ENCODE peak calls at places on chromosomes 4 and X, in nine cellular contexts. V is mammary epithelial cell; Q is AG04450; E is CD8-positive, alpha-beta T cell; K is thoracic aorta; P is GM23338; C is A549; L is brain microvascular endothelial cell; T is right cardiac atrium. Y is an unnamed sample.

GRCh38 chr4:153929651-153930050 is 140.8 kb upstream of the SFRP2 start:
- DNase-seq in V (no peak), Q (no peak), E (no peak), K (no peak), P (no peak), C (no peak), L (no peak), T (no peak), Y (no peak)

GRCh38 chr4:167424338-167425256 is 190.3 kb upstream of the SPOCK3 start:
- DNase-seq in V (no peak), Q (no peak), E (no peak), K (no peak), P (no peak), C (no peak), L (no peak), T (no peak), Y (no peak)

GRCh38 chr4:36197501-36197900 is 46.8 kb downstream of the ARAP2 start:
- DNase-seq in V (no peak), Q (no peak), E (no peak), K (no peak), P (no peak), C (no peak), L (no peak), T (no peak), Y (no peak)

GRCh38 chr4:82988323-82988832 is 22.2 kb downstream of the LIN54 start:
- DNase-seq in V (no peak), Q (peak; percentile 76), E (no peak), K (no peak), P (no peak), C (no peak), L (peak; percentile 16), T (no peak), Y (peak; percentile 72)

GRCh38 chr4:6720202-6720699 is 4.3 kb downstream of the BLOC1S4 start:
- DNase-seq in V (peak; percentile 33), Q (no peak), E (peak; percentile 87), K (no peak), P (peak; percentile 90), C (peak; percentile 62), L (peak; percentile 47), T (peak; percentile 95), Y (peak; percentile 99)

GRCh38 chrX:96425204-96425603 is 259.4 kb upstream of the DIAPH2 start:
- DNase-seq in V (no peak), Q (no peak), E (no peak), K (no peak), P (no peak), C (no peak), L (no peak), T (no peak), Y (no peak)

GRCh38 chr4:78099058-78099457 is 41.9 kb downstream of the FRAS1 start:
- DNase-seq in V (no peak), Q (no peak), E (no peak), K (no peak), P (no peak), C (no peak), L (no peak), T (no peak), Y (no peak)

GRCh38 chr4:73603854-73604584 is 16.2 kb downstream of the RASSF6 start:
- DNase-seq in V (no peak), Q (no peak), E (no peak), K (no peak), P (no peak), C (peak; percentile 44), L (no peak), T (no peak), Y (no peak)

GRCh38 chrX:40483502-40483901 is 97.3 kb upstream of the ATP6AP2 start:
- DNase-seq in V (no peak), Q (no peak), E (no peak), K (no peak), P (no peak), C (no peak), L (no peak), T (no peak), Y (no peak)

GRCh38 chrX:11119295-11119943 is 8.3 kb downstream of the HCCS start:
- DNase-seq in V (no peak), Q (no peak), E (no peak), K (no peak), P (no peak), C (no peak), L (no peak), T (no peak), Y (no peak)

GRCh38 chrX:74325130-74326059 is 21.4 kb downstream of the ZCCHC13 start:
- DNase-seq in V (no peak), Q (no peak), E (no peak), K (no peak), P (peak; percentile 89), C (no peak), L (no peak), T (no peak), Y (peak; percentile 22)

GRCh38 chr4:174214102-174214878 is 69.2 kb downstream of the FBXO8 start:
- DNase-seq in V (no peak), Q (no peak), E (peak; percentile 18), K (no peak), P (peak; percentile 74), C (no peak), L (no peak), T (peak; percentile 69), Y (no peak)

GRCh38 chrX:153632612-153632980 is 14.4 kb upstream of the DUSP9 start:
- DNase-seq in V (no peak), Q (no peak), E (no peak), K (no peak), P (no peak), C (no peak), L (no peak), T (no peak), Y (no peak)

GRCh38 chr4:107616838-107617389 is 103.1 kb downstream of the PAPSS1 start:
- DNase-seq in V (no peak), Q (no peak), E (no peak), K (no peak), P (no peak), C (no peak), L (no peak), T (no peak), Y (no peak)
- H3K27ac ChIP-seq in V (no peak overlapping the region), Q (no peak overlapping the region), E (no peak overlapping the region), K (no peak overlapping the region), P (no peak overlapping the region), C (no peak overlapping the region), L (no peak overlapping the region), T (no peak overlapping the region), Y (no peak overlapping the region)

DNA sequence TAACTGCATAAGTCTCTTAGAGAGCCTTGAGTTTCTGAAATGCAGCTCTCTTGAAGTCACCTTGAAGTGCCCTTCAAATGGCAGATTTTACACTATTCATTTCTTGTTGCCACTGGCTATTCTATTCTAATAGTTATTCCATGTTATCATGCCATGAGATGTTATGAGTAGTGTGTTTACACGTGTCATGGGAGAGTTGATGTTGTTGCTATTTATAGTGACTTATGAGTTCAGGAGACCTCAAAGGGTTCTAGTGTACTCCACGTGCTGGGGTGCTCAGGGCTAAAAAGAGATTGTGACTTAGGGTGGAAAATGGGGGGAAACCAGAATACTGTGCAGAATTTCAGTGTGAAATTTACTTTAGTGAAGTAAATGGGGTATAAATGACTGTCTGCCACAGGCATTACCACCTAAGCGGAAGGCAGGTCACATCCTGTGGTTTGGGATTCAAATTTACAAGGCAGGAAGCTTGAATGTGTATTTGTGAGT is 77.1 kb upstream of the SLC4A4 start:
- DNase-seq in V (no peak), Q (no peak), E (no peak), K (no peak), P (no peak), C (no peak), L (no peak), T (no peak), Y (no peak)
- H3K27ac ChIP-seq in V (no peak overlapping the region), Q (no peak overlapping the region), E (no peak overlapping the region), K (no peak overlapping the region), P (no peak overlapping the region), C (no peak overlapping the region), L (no peak overlapping the region), T (peak overlapping the region; percentile 57), Y (peak overlapping the region; percentile 90)

DNA sequence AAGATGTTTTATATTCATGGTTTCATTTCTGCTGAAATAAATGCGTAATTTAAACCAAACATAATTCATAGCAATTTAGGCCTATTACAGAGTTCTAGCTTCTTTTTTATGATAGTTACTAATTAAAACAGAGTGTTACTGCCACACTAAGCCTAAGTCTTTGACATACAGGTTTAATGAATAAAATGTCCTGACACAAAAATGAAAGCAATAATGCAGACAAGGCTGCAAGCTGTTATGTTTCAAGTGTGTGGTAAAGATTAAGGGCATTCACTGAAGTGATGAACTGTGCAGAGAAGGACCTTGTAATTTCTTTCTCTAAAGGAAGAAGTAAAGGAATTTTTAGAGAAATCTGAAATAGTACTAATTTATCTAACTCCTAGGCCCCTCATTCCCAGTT is 2.9 kb downstream of the NDNF start:
- DNase-seq in V (no peak), Q (no peak), E (no peak), K (no peak), P (no peak), C (no peak), L (no peak), T (no peak), Y (no peak)
- H3K27ac ChIP-seq in V (no peak overlapping the region), Q (no peak overlapping the region), E (no peak overlapping the region), K (no peak overlapping the region), P (no peak overlapping the region), C (no peak overlapping the region), L (no peak overlapping the region), T (no peak overlapping the region), Y (no peak overlapping the region)

DNA sequence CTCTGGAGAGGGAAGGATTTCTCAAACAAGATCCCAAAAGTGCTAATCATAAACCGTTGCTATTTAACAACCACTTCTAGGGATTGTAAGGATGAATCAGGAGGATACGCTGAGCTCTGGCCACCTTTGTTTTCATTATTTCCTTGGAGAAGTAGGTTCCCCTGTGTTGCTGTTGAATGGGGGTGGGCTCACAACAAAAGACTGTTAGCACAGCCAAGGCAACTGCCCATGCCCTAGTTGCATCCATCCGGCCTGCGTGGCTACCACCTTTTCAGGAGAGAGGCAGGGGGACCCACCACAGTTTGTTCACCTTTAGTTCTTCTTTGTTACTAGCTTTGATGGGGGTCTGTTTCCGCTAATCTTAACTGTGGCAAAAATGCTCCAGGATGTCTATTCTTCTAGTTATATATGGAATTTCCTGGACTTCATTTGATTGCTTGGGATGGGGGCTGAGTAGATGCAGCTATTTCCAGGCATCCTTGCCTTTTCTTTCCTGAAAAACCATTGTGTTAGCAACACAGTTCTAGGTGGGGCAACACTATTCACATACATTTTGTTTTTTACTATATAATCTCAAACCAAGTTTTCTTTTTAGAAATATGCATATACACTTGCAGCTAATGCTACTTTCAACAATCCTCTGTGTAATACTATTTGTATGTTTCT is 95.4 kb downstream of the KDR start:
- DNase-seq in V (no peak), Q (no peak), E (no peak), K (no peak), P (peak; percentile 19), C (no peak), L (no peak), T (no peak), Y (no peak)
- H3K27ac ChIP-seq in V (no peak overlapping the region), Q (no peak overlapping the region), E (no peak overlapping the region), K (no peak overlapping the region), P (no peak overlapping the region), C (no peak overlapping the region), L (no peak overlapping the region), T (no peak overlapping the region), Y (no peak overlapping the region)

GRCh38 chrX:7086384-7086783 is 61.1 kb upstream of the STS start:
- DNase-seq in V (no peak), Q (no peak), E (no peak), K (no peak), P (no peak), C (no peak), L (no peak), T (no peak), Y (no peak)
- H3K27ac ChIP-seq in V (no peak overlapping the region), Q (no peak overlapping the region), E (no peak overlapping the region), K (no peak overlapping the region), P (no peak overlapping the region), C (no peak overlapping the region), L (no peak overlapping the region), T (no peak overlapping the region), Y (no peak overlapping the region)